ENCODE peak calls at places on chromosomes 1 and 21, in ten cellular contexts. One of them, this sample, is unnamed.

GRCh38 chr1:11703357-11704225 is 12.1 kb downstream of the DRAXIN start:
- DNase-seq in memory B cell: no peak
- DNase-seq in DMS79 treated with DMSO at 0.1 percent for 48 hours: no peak
- DNase-seq in activated CD4-positive, alpha-beta T cell treated with anti-CD3 and anti-CD28 coated beads for 4 hours: no peak
- DNase-seq in left lobe of liver: no peak
- DNase-seq in Caki2: no peak
- DNase-seq in GM06990: no peak
- DNase-seq in activated naive CD4-positive, alpha-beta T cell treated with anti-CD3 and anti-CD28 coated beads for 36 hours: no peak
- DNase-seq in astrocyte of the spinal cord: no peak
- DNase-seq in CD4-positive, alpha-beta T cell: no peak
- DNase-seq in this sample: no peak

GRCh38 chr21:46125846-46126301 is 28.0 kb downstream of the COL6A2 start:
- DNase-seq in memory B cell: no peak
- DNase-seq in DMS79 treated with DMSO at 0.1 percent for 48 hours: no peak
- DNase-seq in GM06990: no peak
- DNase-seq in Caki2: no peak
- DNase-seq in activated naive CD4-positive, alpha-beta T cell treated with anti-CD3 and anti-CD28 coated beads for 36 hours: no peak
- DNase-seq in activated CD4-positive, alpha-beta T cell treated with anti-CD3 and anti-CD28 coated beads for 4 hours: peak
- DNase-seq in CD4-positive, alpha-beta T cell: no peak
- DNase-seq in left lobe of liver: no peak
- DNase-seq in astrocyte of the spinal cord: no peak
- DNase-seq in this sample: no peak

GRCh38 chr1:27574871-27575831 is 28.8 kb downstream of the AHDC1 start:
- DNase-seq in DMS79 treated with DMSO at 0.1 percent for 48 hours: peak
- DNase-seq in Caki2: no peak
- DNase-seq in left lobe of liver: no peak
- DNase-seq in activated naive CD4-positive, alpha-beta T cell treated with anti-CD3 and anti-CD28 coated beads for 36 hours: no peak
- DNase-seq in activated CD4-positive, alpha-beta T cell treated with anti-CD3 and anti-CD28 coated beads for 4 hours: no peak
- DNase-seq in memory B cell: no peak
- DNase-seq in GM06990: no peak
- DNase-seq in CD4-positive, alpha-beta T cell: no peak
- DNase-seq in astrocyte of the spinal cord: peak
- DNase-seq in this sample: no peak

GRCh38 chr1:43890815-43891214 is 42.8 kb upstream of the ARTN start:
- DNase-seq in activated naive CD4-positive, alpha-beta T cell treated with anti-CD3 and anti-CD28 coated beads for 36 hours: no peak
- DNase-seq in activated CD4-positive, alpha-beta T cell treated with anti-CD3 and anti-CD28 coated beads for 4 hours: no peak
- DNase-seq in DMS79 treated with DMSO at 0.1 percent for 48 hours: no peak
- DNase-seq in memory B cell: no peak
- DNase-seq in CD4-positive, alpha-beta T cell: no peak
- DNase-seq in left lobe of liver: no peak
- DNase-seq in Caki2: no peak
- DNase-seq in GM06990: no peak
- DNase-seq in astrocyte of the spinal cord: no peak
- DNase-seq in this sample: no peak

GRCh38 chr1:109918077-109918606 is 7.5 kb downstream of the CSF1 start:
- DNase-seq in DMS79 treated with DMSO at 0.1 percent for 48 hours: no peak
- DNase-seq in activated naive CD4-positive, alpha-beta T cell treated with anti-CD3 and anti-CD28 coated beads for 36 hours: peak
- DNase-seq in activated CD4-positive, alpha-beta T cell treated with anti-CD3 and anti-CD28 coated beads for 4 hours: no peak
- DNase-seq in left lobe of liver: no peak
- DNase-seq in GM06990: no peak
- DNase-seq in CD4-positive, alpha-beta T cell: no peak
- DNase-seq in astrocyte of the spinal cord: no peak
- DNase-seq in Caki2: no peak
- DNase-seq in memory B cell: no peak
- DNase-seq in this sample: no peak

GRCh38 chr1:167221126-167221803 is 579 bp downstream of the POU2F1 start:
- DNase-seq in DMS79 treated with DMSO at 0.1 percent for 48 hours: no peak
- DNase-seq in GM06990: no peak
- DNase-seq in astrocyte of the spinal cord: no peak
- DNase-seq in activated CD4-positive, alpha-beta T cell treated with anti-CD3 and anti-CD28 coated beads for 4 hours: no peak
- DNase-seq in left lobe of liver: peak
- DNase-seq in CD4-positive, alpha-beta T cell: no peak
- DNase-seq in Caki2: no peak
- DNase-seq in memory B cell: peak
- DNase-seq in activated naive CD4-positive, alpha-beta T cell treated with anti-CD3 and anti-CD28 coated beads for 36 hours: peak
- DNase-seq in this sample: peak

GRCh38 chr1:117795190-117795589 is 134.2 kb downstream of the GDAP2 start:
- DNase-seq in CD4-positive, alpha-beta T cell: no peak
- DNase-seq in GM06990: no peak
- DNase-seq in memory B cell: no peak
- DNase-seq in activated CD4-positive, alpha-beta T cell treated with anti-CD3 and anti-CD28 coated beads for 4 hours: no peak
- DNase-seq in astrocyte of the spinal cord: peak
- DNase-seq in Caki2: no peak
- DNase-seq in activated naive CD4-positive, alpha-beta T cell treated with anti-CD3 and anti-CD28 coated beads for 36 hours: no peak
- DNase-seq in left lobe of liver: no peak
- DNase-seq in DMS79 treated with DMSO at 0.1 percent for 48 hours: no peak
- DNase-seq in this sample: no peak

GRCh38 chr1:68819190-68819829 is 322.4 kb upstream of the DEPDC1 start:
- DNase-seq in DMS79 treated with DMSO at 0.1 percent for 48 hours: no peak
- DNase-seq in CD4-positive, alpha-beta T cell: no peak
- DNase-seq in activated naive CD4-positive, alpha-beta T cell treated with anti-CD3 and anti-CD28 coated beads for 36 hours: no peak
- DNase-seq in memory B cell: no peak
- DNase-seq in activated CD4-positive, alpha-beta T cell treated with anti-CD3 and anti-CD28 coated beads for 4 hours: no peak
- DNase-seq in left lobe of liver: no peak
- DNase-seq in astrocyte of the spinal cord: peak
- DNase-seq in GM06990: no peak
- DNase-seq in Caki2: peak
- DNase-seq in this sample: no peak

GRCh38 chr1:53462213-53462612 is 3.0 kb downstream of the DMRTB1 start:
- DNase-seq in activated naive CD4-positive, alpha-beta T cell treated with anti-CD3 and anti-CD28 coated beads for 36 hours: no peak
- DNase-seq in left lobe of liver: no peak
- DNase-seq in CD4-positive, alpha-beta T cell: no peak
- DNase-seq in Caki2: no peak
- DNase-seq in memory B cell: no peak
- DNase-seq in activated CD4-positive, alpha-beta T cell treated with anti-CD3 and anti-CD28 coated beads for 4 hours: no peak
- DNase-seq in astrocyte of the spinal cord: no peak
- DNase-seq in DMS79 treated with DMSO at 0.1 percent for 48 hours: no peak
- DNase-seq in GM06990: no peak
- DNase-seq in this sample: no peak

GRCh38 chr1:147700042-147700711 is 29.9 kb upstream of the ACP6 start:
- DNase-seq in activated CD4-positive, alpha-beta T cell treated with anti-CD3 and anti-CD28 coated beads for 4 hours: peak
- DNase-seq in activated naive CD4-positive, alpha-beta T cell treated with anti-CD3 and anti-CD28 coated beads for 36 hours: peak
- DNase-seq in CD4-positive, alpha-beta T cell: peak
- DNase-seq in astrocyte of the spinal cord: peak
- DNase-seq in memory B cell: peak
- DNase-seq in GM06990: no peak
- DNase-seq in left lobe of liver: peak
- DNase-seq in Caki2: peak
- DNase-seq in DMS79 treated with DMSO at 0.1 percent for 48 hours: peak
- DNase-seq in this sample: peak

GRCh38 chr1:44985747-44986359 is 542 bp downstream of the EIF2B3 start:
- DNase-seq in memory B cell: no peak
- DNase-seq in activated naive CD4-positive, alpha-beta T cell treated with anti-CD3 and anti-CD28 coated beads for 36 hours: no peak
- DNase-seq in left lobe of liver: no peak
- DNase-seq in CD4-positive, alpha-beta T cell: no peak
- DNase-seq in DMS79 treated with DMSO at 0.1 percent for 48 hours: no peak
- DNase-seq in astrocyte of the spinal cord: no peak
- DNase-seq in activated CD4-positive, alpha-beta T cell treated with anti-CD3 and anti-CD28 coated beads for 4 hours: no peak
- DNase-seq in Caki2: no peak
- DNase-seq in GM06990: no peak
- DNase-seq in this sample: no peak

GRCh38 chr1:185567006-185567405 is 167.2 kb upstream of the HMCN1 start:
- DNase-seq in DMS79 treated with DMSO at 0.1 percent for 48 hours: peak
- DNase-seq in left lobe of liver: no peak
- DNase-seq in Caki2: peak
- DNase-seq in astrocyte of the spinal cord: peak
- DNase-seq in GM06990: no peak
- DNase-seq in activated naive CD4-positive, alpha-beta T cell treated with anti-CD3 and anti-CD28 coated beads for 36 hours: peak
- DNase-seq in activated CD4-positive, alpha-beta T cell treated with anti-CD3 and anti-CD28 coated beads for 4 hours: peak
- DNase-seq in CD4-positive, alpha-beta T cell: peak
- DNase-seq in memory B cell: no peak
- DNase-seq in this sample: peak

GRCh38 chr1:221394011-221394544 is 347.8 kb downstream of the DUSP10 start:
- DNase-seq in astrocyte of the spinal cord: peak
- DNase-seq in memory B cell: no peak
- DNase-seq in Caki2: no peak
- DNase-seq in left lobe of liver: no peak
- DNase-seq in CD4-positive, alpha-beta T cell: no peak
- DNase-seq in activated naive CD4-positive, alpha-beta T cell treated with anti-CD3 and anti-CD28 coated beads for 36 hours: no peak
- DNase-seq in activated CD4-positive, alpha-beta T cell treated with anti-CD3 and anti-CD28 coated beads for 4 hours: no peak
- DNase-seq in DMS79 treated with DMSO at 0.1 percent for 48 hours: peak
- DNase-seq in GM06990: no peak
- DNase-seq in this sample: no peak

GRCh38 chr1:83901547-83902155 is 97.3 kb downstream of the TTLL7 start:
- DNase-seq in left lobe of liver: peak
- DNase-seq in activated naive CD4-positive, alpha-beta T cell treated with anti-CD3 and anti-CD28 coated beads for 36 hours: no peak
- DNase-seq in activated CD4-positive, alpha-beta T cell treated with anti-CD3 and anti-CD28 coated beads for 4 hours: no peak
- DNase-seq in DMS79 treated with DMSO at 0.1 percent for 48 hours: no peak
- DNase-seq in CD4-positive, alpha-beta T cell: no peak
- DNase-seq in memory B cell: no peak
- DNase-seq in Caki2: peak
- DNase-seq in astrocyte of the spinal cord: peak
- DNase-seq in GM06990: no peak
- DNase-seq in this sample: no peak

GRCh38 chr1:223750730-223751572 is 38.6 kb downstream of the CAPN2 start:
- DNase-seq in left lobe of liver: no peak
- DNase-seq in DMS79 treated with DMSO at 0.1 percent for 48 hours: no peak
- DNase-seq in astrocyte of the spinal cord: no peak
- DNase-seq in GM06990: no peak
- DNase-seq in Caki2: no peak
- DNase-seq in activated CD4-positive, alpha-beta T cell treated with anti-CD3 and anti-CD28 coated beads for 4 hours: no peak
- DNase-seq in CD4-positive, alpha-beta T cell: no peak
- DNase-seq in activated naive CD4-positive, alpha-beta T cell treated with anti-CD3 and anti-CD28 coated beads for 36 hours: no peak
- DNase-seq in memory B cell: no peak
- DNase-seq in this sample: no peak

GRCh38 chr1:115135681-115136080 is 46.4 kb upstream of the TSPAN2 start:
- DNase-seq in activated naive CD4-positive, alpha-beta T cell treated with anti-CD3 and anti-CD28 coated beads for 36 hours: no peak
- DNase-seq in GM06990: no peak
- DNase-seq in CD4-positive, alpha-beta T cell: no peak
- DNase-seq in astrocyte of the spinal cord: peak
- DNase-seq in left lobe of liver: no peak
- DNase-seq in memory B cell: no peak
- DNase-seq in activated CD4-positive, alpha-beta T cell treated with anti-CD3 and anti-CD28 coated beads for 4 hours: no peak
- DNase-seq in DMS79 treated with DMSO at 0.1 percent for 48 hours: no peak
- DNase-seq in Caki2: no peak
- DNase-seq in this sample: no peak

GRCh38 chr1:67468066-67468718 is 38.0 kb upstream of the SERBP1 start:
- DNase-seq in DMS79 treated with DMSO at 0.1 percent for 48 hours: no peak
- DNase-seq in GM06990: no peak
- DNase-seq in left lobe of liver: no peak
- DNase-seq in Caki2: no peak
- DNase-seq in activated CD4-positive, alpha-beta T cell treated with anti-CD3 and anti-CD28 coated beads for 4 hours: no peak
- DNase-seq in CD4-positive, alpha-beta T cell: no peak
- DNase-seq in memory B cell: no peak
- DNase-seq in activated naive CD4-positive, alpha-beta T cell treated with anti-CD3 and anti-CD28 coated beads for 36 hours: no peak
- DNase-seq in astrocyte of the spinal cord: no peak
- DNase-seq in this sample: no peak

GRCh38 chr1:163535807-163536206 is 214.1 kb downstream of the NUF2 start:
- DNase-seq in Caki2: peak
- DNase-seq in CD4-positive, alpha-beta T cell: no peak
- DNase-seq in astrocyte of the spinal cord: peak
- DNase-seq in memory B cell: no peak
- DNase-seq in activated naive CD4-positive, alpha-beta T cell treated with anti-CD3 and anti-CD28 coated beads for 36 hours: no peak
- DNase-seq in left lobe of liver: no peak
- DNase-seq in activated CD4-positive, alpha-beta T cell treated with anti-CD3 and anti-CD28 coated beads for 4 hours: no peak
- DNase-seq in DMS79 treated with DMSO at 0.1 percent for 48 hours: no peak
- DNase-seq in GM06990: no peak
- DNase-seq in this sample: no peak

GRCh38 chr1:226523646-226524406 is 24.7 kb upstream of the STUM start:
- DNase-seq in GM06990: no peak
- DNase-seq in Caki2: no peak
- DNase-seq in activated naive CD4-positive, alpha-beta T cell treated with anti-CD3 and anti-CD28 coated beads for 36 hours: no peak
- DNase-seq in memory B cell: no peak
- DNase-seq in activated CD4-positive, alpha-beta T cell treated with anti-CD3 and anti-CD28 coated beads for 4 hours: no peak
- DNase-seq in CD4-positive, alpha-beta T cell: no peak
- DNase-seq in astrocyte of the spinal cord: no peak
- DNase-seq in DMS79 treated with DMSO at 0.1 percent for 48 hours: no peak
- DNase-seq in left lobe of liver: no peak
- DNase-seq in this sample: no peak

GRCh38 chr1:155244368-155245162 is 10.7 kb downstream of the ENTREP3 start:
- DNase-seq in astrocyte of the spinal cord: peak
- DNase-seq in memory B cell: peak
- DNase-seq in Caki2: peak
- DNase-seq in activated CD4-positive, alpha-beta T cell treated with anti-CD3 and anti-CD28 coated beads for 4 hours: peak
- DNase-seq in DMS79 treated with DMSO at 0.1 percent for 48 hours: peak
- DNase-seq in left lobe of liver: peak
- DNase-seq in activated naive CD4-positive, alpha-beta T cell treated with anti-CD3 and anti-CD28 coated beads for 36 hours: peak
- DNase-seq in GM06990: peak
- DNase-seq in CD4-positive, alpha-beta T cell: peak
- DNase-seq in this sample: peak

GRCh38 chr1:53765656-53766055 is 26.7 kb upstream of the GLIS1 start:
- DNase-seq in GM06990: no peak
- DNase-seq in CD4-positive, alpha-beta T cell: no peak
- DNase-seq in astrocyte of the spinal cord: peak
- DNase-seq in activated naive CD4-positive, alpha-beta T cell treated with anti-CD3 and anti-CD28 coated beads for 36 hours: no peak
- DNase-seq in left lobe of liver: no peak
- DNase-seq in memory B cell: no peak
- DNase-seq in Caki2: peak
- DNase-seq in DMS79 treated with DMSO at 0.1 percent for 48 hours: no peak
- DNase-seq in activated CD4-positive, alpha-beta T cell treated with anti-CD3 and anti-CD28 coated beads for 4 hours: no peak
- DNase-seq in this sample: no peak

GRCh38 chr1:26833432-26834405 is 7.2 kb downstream of the ZDHHC18 start:
- DNase-seq in DMS79 treated with DMSO at 0.1 percent for 48 hours: no peak
- DNase-seq in activated CD4-positive, alpha-beta T cell treated with anti-CD3 and anti-CD28 coated beads for 4 hours: peak
- DNase-seq in Caki2: no peak
- DNase-seq in GM06990: peak
- DNase-seq in astrocyte of the spinal cord: no peak
- DNase-seq in activated naive CD4-positive, alpha-beta T cell treated with anti-CD3 and anti-CD28 coated beads for 36 hours: peak
- DNase-seq in memory B cell: peak
- DNase-seq in CD4-positive, alpha-beta T cell: peak
- DNase-seq in left lobe of liver: no peak
- DNase-seq in this sample: peak

GRCh38 chr1:43207229-43207853 is 35.2 kb downstream of the CFAP57 start:
- DNase-seq in memory B cell: no peak
- DNase-seq in activated naive CD4-positive, alpha-beta T cell treated with anti-CD3 and anti-CD28 coated beads for 36 hours: no peak
- DNase-seq in GM06990: no peak
- DNase-seq in astrocyte of the spinal cord: peak
- DNase-seq in Caki2: no peak
- DNase-seq in left lobe of liver: no peak
- DNase-seq in DMS79 treated with DMSO at 0.1 percent for 48 hours: no peak
- DNase-seq in CD4-positive, alpha-beta T cell: no peak
- DNase-seq in activated CD4-positive, alpha-beta T cell treated with anti-CD3 and anti-CD28 coated beads for 4 hours: no peak
- DNase-seq in this sample: no peak

GRCh38 chr21:21688877-21689276 is 690.7 kb downstream of the NCAM2 start:
- DNase-seq in left lobe of liver: no peak
- DNase-seq in activated naive CD4-positive, alpha-beta T cell treated with anti-CD3 and anti-CD28 coated beads for 36 hours: no peak
- DNase-seq in memory B cell: no peak
- DNase-seq in activated CD4-positive, alpha-beta T cell treated with anti-CD3 and anti-CD28 coated beads for 4 hours: no peak
- DNase-seq in CD4-positive, alpha-beta T cell: no peak
- DNase-seq in Caki2: no peak
- DNase-seq in GM06990: no peak
- DNase-seq in DMS79 treated with DMSO at 0.1 percent for 48 hours: no peak
- DNase-seq in astrocyte of the spinal cord: peak
- DNase-seq in this sample: peak

GRCh38 chr1:3504151-3504822 is 49.8 kb downstream of the ARHGEF16 start:
- DNase-seq in DMS79 treated with DMSO at 0.1 percent for 48 hours: no peak
- DNase-seq in GM06990: no peak
- DNase-seq in Caki2: peak
- DNase-seq in activated naive CD4-positive, alpha-beta T cell treated with anti-CD3 and anti-CD28 coated beads for 36 hours: no peak
- DNase-seq in astrocyte of the spinal cord: peak
- DNase-seq in activated CD4-positive, alpha-beta T cell treated with anti-CD3 and anti-CD28 coated beads for 4 hours: no peak
- DNase-seq in CD4-positive, alpha-beta T cell: no peak
- DNase-seq in memory B cell: no peak
- DNase-seq in left lobe of liver: no peak
- DNase-seq in this sample: no peak

GRCh38 chr21:34928637-34929036 is 120.5 kb downstream of the RUNX1 start:
- DNase-seq in left lobe of liver: no peak
- DNase-seq in activated naive CD4-positive, alpha-beta T cell treated with anti-CD3 and anti-CD28 coated beads for 36 hours: no peak
- DNase-seq in DMS79 treated with DMSO at 0.1 percent for 48 hours: no peak
- DNase-seq in GM06990: no peak
- DNase-seq in activated CD4-positive, alpha-beta T cell treated with anti-CD3 and anti-CD28 coated beads for 4 hours: no peak
- DNase-seq in memory B cell: no peak
- DNase-seq in CD4-positive, alpha-beta T cell: no peak
- DNase-seq in astrocyte of the spinal cord: no peak
- DNase-seq in Caki2: no peak
- DNase-seq in this sample: no peak